ENCODE peak calls at places on chromosomes 13 and 19, in ten cellular contexts. C, U, N, G, J, L, R, H, S and W are unnamed samples.

GRCh38 chr19:22784051-22784450 is at the start of gene ZNF99:
- DNase-seq in C (peak), U (no peak), N (no peak), G (no peak), J (no peak), L (no peak), R (no peak), H (peak), S (no peak), W (no peak)

GRCh38 chr19:18418725-18419194 is 438 bp upstream of the SSBP4 start:
- DNase-seq in C (peak), U (peak), N (no peak), G (no peak), J (peak), L (no peak), R (no peak), H (peak), S (peak), W (no peak)

GRCh38 chr19:34172661-34173144 is 399 bp downstream of the LSM14A start:
- DNase-seq in C (peak), U (no peak), N (no peak), G (no peak), J (no peak), L (peak), R (no peak), H (no peak), S (no peak), W (no peak)

GRCh38 chr13:94646904-94647303 is 45.2 kb downstream of the GPR180 start:
- DNase-seq in C (no peak), U (no peak), N (no peak), G (no peak), J (no peak), L (no peak), R (no peak), H (no peak), S (no peak), W (no peak)

GRCh38 chr19:22610121-22610520 is 24.0 kb upstream of the ZNF492 start:
- DNase-seq in C (no peak), U (no peak), N (no peak), G (no peak), J (no peak), L (no peak), R (no peak), H (no peak), S (no peak), W (no peak)

GRCh38 chr13:47661076-47661475 is 340.0 kb downstream of the SUCLA2 start:
- DNase-seq in C (no peak), U (no peak), N (no peak), G (no peak), J (peak), L (no peak), R (no peak), H (no peak), S (peak), W (no peak)

GRCh38 chr13:77185721-77186120 is 141.2 kb downstream of the MYCBP2 start:
- DNase-seq in C (no peak), U (no peak), N (no peak), G (no peak), J (no peak), L (no peak), R (no peak), H (no peak), S (no peak), W (no peak)

GRCh38 chr13:98415326-98416070 is 161.4 kb downstream of the STK24 start:
- DNase-seq in C (no peak), U (no peak), N (no peak), G (no peak), J (no peak), L (no peak), R (no peak), H (no peak), S (no peak), W (no peak)

GRCh38 chr19:51129716-51130115 is 5.0 kb downstream of the SIGLEC9 start:
- DNase-seq in C (no peak), U (no peak), N (no peak), G (no peak), J (no peak), L (no peak), R (no peak), H (no peak), S (peak), W (no peak)

GRCh38 chr19:58562126-58563033 is 4.0 kb upstream of the UBE2M start:
- DNase-seq in C (peak), U (no peak), N (no peak), G (no peak), J (no peak), L (no peak), R (no peak), H (no peak), S (no peak), W (peak)

GRCh38 chr13:40668335-40668734 is 1.9 kb upstream of the FOXO1 start:
- DNase-seq in C (no peak), U (no peak), N (no peak), G (peak), J (no peak), L (peak), R (no peak), H (peak), S (peak), W (no peak)

GRCh38 chr19:34260771-34261173 is 6.4 kb downstream of the GARRE1 start:
- DNase-seq in C (no peak), U (no peak), N (no peak), G (no peak), J (no peak), L (no peak), R (no peak), H (no peak), S (no peak), W (no peak)

GRCh38 chr19:5141278-5141925 is 172.5 kb downstream of the KDM4B start:
- DNase-seq in C (peak), U (no peak), N (no peak), G (no peak), J (no peak), L (no peak), R (no peak), H (peak), S (no peak), W (no peak)

GRCh38 chr19:35088514-35088913 is 27.1 kb upstream of the FXYD3 start:
- DNase-seq in C (no peak), U (no peak), N (no peak), G (no peak), J (peak), L (no peak), R (no peak), H (no peak), S (peak), W (no peak)

GRCh38 chr13:92938481-92939020 is 288.1 kb upstream of the GPC6 start:
- DNase-seq in C (no peak), U (no peak), N (no peak), G (no peak), J (no peak), L (no peak), R (no peak), H (no peak), S (no peak), W (no peak)

GRCh38 chr19:582497-583197 is 7.0 kb upstream of the HCN2 start:
- DNase-seq in C (no peak), U (no peak), N (no peak), G (no peak), J (peak), L (no peak), R (no peak), H (no peak), S (peak), W (no peak)

GRCh38 chr13:39040206-39040605 is 1.9 kb downstream of the NHLRC3 start:
- DNase-seq in C (no peak), U (no peak), N (no peak), G (peak), J (no peak), L (no peak), R (no peak), H (no peak), S (peak), W (no peak)

GRCh38 chr13:50459658-50460057 is 383.8 kb downstream of the DLEU7 start:
- DNase-seq in C (no peak), U (no peak), N (no peak), G (no peak), J (no peak), L (no peak), R (no peak), H (no peak), S (no peak), W (no peak)

GRCh38 chr13:35146686-35147085 is 204.6 kb downstream of the NBEA start:
- DNase-seq in C (no peak), U (no peak), N (no peak), G (no peak), J (no peak), L (no peak), R (no peak), H (no peak), S (no peak), W (no peak)

GRCh38 chr13:48304132-48304876 is 753 bp downstream of the RB1 start:
- DNase-seq in C (no peak), U (no peak), N (no peak), G (peak), J (peak), L (no peak), R (no peak), H (no peak), S (peak), W (no peak)

GRCh38 chr13:29182216-29182615 is 362.1 kb downstream of the MTUS2 start:
- DNase-seq in C (no peak), U (no peak), N (no peak), G (no peak), J (no peak), L (no peak), R (no peak), H (no peak), S (no peak), W (no peak)

GRCh38 chr13:95067303-95067702 is 233.9 kb downstream of the ABCC4 start:
- DNase-seq in C (no peak), U (no peak), N (no peak), G (no peak), J (peak), L (no peak), R (no peak), H (no peak), S (peak), W (no peak)

GRCh38 chr19:4140237-4140711 is 13.2 kb upstream of the CREB3L3 start:
- DNase-seq in C (no peak), U (no peak), N (no peak), G (peak), J (peak), L (no peak), R (peak), H (no peak), S (peak), W (no peak)

GRCh38 chr13:30371649-30372265 is 50.5 kb upstream of the UBE2L5 start:
- DNase-seq in C (no peak), U (peak), N (peak), G (peak), J (peak), L (peak), R (peak), H (no peak), S (peak), W (peak)

GRCh38 chr19:1646149-1646930 is 6.1 kb downstream of the TCF3 start:
- DNase-seq in C (no peak), U (no peak), N (no peak), G (no peak), J (no peak), L (no peak), R (no peak), H (no peak), S (no peak), W (no peak)

GRCh38 chr19:4208385-4209094 is 20.8 kb upstream of the EBI3 start:
- DNase-seq in C (no peak), U (no peak), N (no peak), G (no peak), J (peak), L (no peak), R (peak), H (no peak), S (peak), W (no peak)

GRCh38 chr13:73133536-73133935 is 74.7 kb downstream of the KLF5 start:
- DNase-seq in C (no peak), U (no peak), N (no peak), G (no peak), J (peak), L (no peak), R (no peak), H (no peak), S (no peak), W (no peak)

GRCh38 chr13:67148219-67148583 is 81.9 kb downstream of the PCDH9 start:
- DNase-seq in C (no peak), U (no peak), N (no peak), G (no peak), J (peak), L (no peak), R (no peak), H (no peak), S (peak), W (no peak)

GRCh38 chr19:29517946-29518345 is 7.8 kb upstream of the VSTM2B start:
- DNase-seq in C (no peak), U (no peak), N (no peak), G (no peak), J (no peak), L (no peak), R (no peak), H (no peak), S (no peak), W (no peak)

GRCh38 chr19:474126-475078 is 13.6 kb upstream of the SHC2 start:
- DNase-seq in C (no peak), U (no peak), N (no peak), G (no peak), J (no peak), L (no peak), R (no peak), H (no peak), S (no peak), W (no peak)

GRCh38 chr19:18322318-18322758 is 538 bp downstream of the LSM4 start:
- DNase-seq in C (no peak), U (no peak), N (no peak), G (peak), J (peak), L (no peak), R (no peak), H (no peak), S (peak), W (peak)

GRCh38 chr13:74325106-74325505 is 190.9 kb upstream of the KLF12 start:
- DNase-seq in C (no peak), U (no peak), N (no peak), G (no peak), J (peak), L (no peak), R (no peak), H (peak), S (peak), W (no peak)

GRCh38 chr19:52191374-52191773 is 1.5 kb downstream of the PPP2R1A start:
- DNase-seq in C (no peak), U (no peak), N (no peak), G (no peak), J (no peak), L (no peak), R (no peak), H (no peak), S (no peak), W (no peak)

GRCh38 chr13:106548064-106548696 is 12.7 kb upstream of the EFNB2 start:
- DNase-seq in C (no peak), U (no peak), N (no peak), G (no peak), J (no peak), L (no peak), R (no peak), H (no peak), S (peak), W (no peak)

GRCh38 chr19:18931316-18932162 is 9.5 kb downstream of the HOMER3 start:
- DNase-seq in C (no peak), U (no peak), N (no peak), G (no peak), J (no peak), L (no peak), R (no peak), H (no peak), S (no peak), W (no peak)

GRCh38 chr13:25214371-25215252 is 42.5 kb upstream of the AMER2 start:
- DNase-seq in C (no peak), U (no peak), N (no peak), G (no peak), J (peak), L (no peak), R (no peak), H (no peak), S (peak), W (no peak)

GRCh38 chr13:32036762-32037161 is 5.2 kb downstream of the FRY start:
- DNase-seq in C (no peak), U (no peak), N (no peak), G (no peak), J (no peak), L (no peak), R (no peak), H (no peak), S (no peak), W (no peak)

GRCh38 chr19:47633996-47634395 is 25.1 kb downstream of the BICRA start:
- DNase-seq in C (no peak), U (no peak), N (no peak), G (no peak), J (no peak), L (no peak), R (no peak), H (no peak), S (no peak), W (no peak)